ENCODE peak calls at places on chromosome 21, in nine cellular contexts. O is fibroblast of lung, C is mammary epithelial cell, U is adrenal gland, B is A549, Z is spleen, L is Panc1, F is right atrium auricular region, N is neural progenitor cell. X is an unnamed sample.
A peak's percentile ranks its signal among the peaks of the same experiment; 100 is the strongest.

GRCh38 chr21:15617968-15618367 is 111.8 kb upstream of the USP25 start:
- DNase-seq in O (peak; percentile 76), C (peak; percentile 58), U (no peak), B (no peak), Z (no peak), L (no peak), F (no peak), N (peak; percentile 44), X (no peak)

GRCh38 chr21:39319251-39319756 is 5.9 kb upstream of the BRWD1 start:
- DNase-seq in O (no peak), C (no peak), U (peak; percentile 40), B (no peak), Z (no peak), L (no peak), F (peak; percentile 70), N (no peak), X (peak; percentile 26)

GRCh38 chr21:42032266-42032665 is 22.1 kb upstream of the ZBTB21 start:
- DNase-seq in O (no peak), C (no peak), U (no peak), B (no peak), Z (no peak), L (no peak), F (no peak), N (no peak), X (no peak)

GRCh38 chr21:28298251-28298672 is 694.4 kb downstream of the LTN1 start:
- DNase-seq in O (peak; percentile 77), C (peak; percentile 14), U (no peak), B (no peak), Z (no peak), L (no peak), F (no peak), N (no peak), X (no peak)

GRCh38 chr21:27412530-27412929 is 445.6 kb upstream of the ADAMTS5 start:
- DNase-seq in O (no peak), C (no peak), U (no peak), B (no peak), Z (no peak), L (no peak), F (no peak), N (no peak), X (no peak)

GRCh38 chr21:46457801-46458314 is 833 bp upstream of the DIP2A start:
- DNase-seq in O (peak; percentile 55), C (peak; percentile 53), U (peak; percentile 62), B (peak; percentile 16), Z (no peak), L (no peak), F (peak; percentile 62), N (no peak), X (peak; percentile 79)

GRCh38 chr21:25836396-25836795 is 101.6 kb downstream of the GABPA start:
- DNase-seq in O (peak; percentile 84), C (peak; percentile 69), U (no peak), B (no peak), Z (no peak), L (no peak), F (no peak), N (no peak), X (no peak)

GRCh38 chr21:28148400-28149064 is 844.1 kb downstream of the LTN1 start:
- DNase-seq in O (peak; percentile 22), C (no peak), U (peak; percentile 2), B (no peak), Z (no peak), L (no peak), F (no peak), N (no peak), X (peak; percentile 29)

DNA sequence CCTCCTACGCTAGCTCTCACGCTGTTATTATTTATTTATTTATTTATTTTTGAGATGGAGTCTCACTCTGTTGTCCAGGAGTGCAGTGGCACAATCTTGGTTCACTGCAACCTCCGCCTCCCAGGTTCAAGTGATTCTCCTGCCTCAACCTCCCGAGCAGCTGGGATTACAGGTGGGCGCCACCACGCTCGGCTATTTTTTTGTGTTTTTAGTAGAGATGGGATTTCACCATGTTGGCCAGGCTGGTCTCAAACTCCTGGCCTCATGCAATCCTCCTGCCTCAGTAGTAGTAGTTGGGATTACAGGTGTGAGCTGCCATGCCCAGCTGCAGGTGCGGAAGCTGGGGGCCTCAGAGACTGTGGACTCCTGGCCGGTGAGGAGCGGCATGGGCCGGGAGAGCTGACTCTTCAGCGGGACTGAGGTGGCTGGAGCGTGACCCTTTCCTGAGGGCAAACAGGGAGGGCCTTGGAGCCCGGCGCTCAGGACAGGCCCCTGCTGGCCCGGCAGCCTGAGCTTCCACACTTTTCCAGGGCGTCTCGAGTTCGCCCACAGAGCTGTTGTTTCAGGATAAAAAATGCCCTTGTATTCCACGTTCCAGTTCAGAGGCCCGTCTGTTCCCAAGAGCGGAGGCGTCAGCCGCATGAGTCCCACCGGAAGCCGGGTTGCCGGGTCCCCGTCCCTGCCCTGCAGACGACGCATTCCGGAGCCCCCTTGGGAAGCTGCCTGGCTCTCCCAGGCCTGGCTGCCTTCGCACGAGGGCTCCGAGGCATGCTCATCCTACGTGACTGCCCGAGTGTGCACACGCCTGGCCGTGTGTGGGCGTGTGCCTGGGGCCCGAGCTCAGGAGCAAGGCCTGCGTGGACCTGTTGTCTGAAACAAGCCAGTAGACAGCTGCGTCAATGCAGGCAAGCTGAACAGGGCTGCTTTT is 126.2 kb downstream of the SIK1 start:
- DNase-seq in O (no peak), C (peak; percentile 88), U (peak; percentile 26), B (no peak), Z (peak; percentile 70), L (no peak), F (peak; percentile 68), N (no peak), X (peak; percentile 76)
- TF ChIP-seq CTCF in O (no peak), C (no peak), U (no peak), B (no peak), Z (no peak), L (no peak), F (no peak), N (no peak), X (no peak)

DNA sequence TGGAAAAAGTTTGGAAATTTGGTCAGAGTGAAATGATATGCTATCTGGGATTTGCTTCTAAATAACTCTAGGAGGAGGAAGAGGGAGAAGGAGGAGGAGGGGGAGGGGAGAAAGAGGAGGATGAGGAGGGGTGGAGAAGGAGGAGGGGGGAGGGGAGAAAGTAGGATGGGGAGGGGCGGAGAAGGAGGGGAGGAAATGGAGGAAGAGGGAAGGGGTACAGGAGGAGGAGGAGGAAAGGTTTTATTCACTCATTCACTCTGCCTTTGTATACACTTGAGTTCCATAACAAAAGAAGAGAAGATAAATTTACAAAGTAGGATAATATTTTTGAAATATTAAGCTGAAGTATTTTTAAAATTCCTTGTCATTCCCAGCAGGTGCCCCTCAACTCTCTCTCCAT is 6.3 kb upstream of the VPS26C start:
- DNase-seq in O (no peak), C (no peak), U (no peak), B (no peak), Z (no peak), L (no peak), F (no peak), N (no peak), X (no peak)
- H3K4me3 ChIP-seq in O (no peak overlapping the region), C (no peak overlapping the region), U (no peak overlapping the region), B (no peak overlapping the region), Z (no peak overlapping the region), L (no peak overlapping the region), F (no peak overlapping the region), N (no peak overlapping the region), X (no peak overlapping the region)

GRCh38 chr21:38171723-38172344 is 85.0 kb upstream of the KCNJ15 start:
- DNase-seq in O (peak; percentile 75), C (no peak), U (peak; percentile 2), B (no peak), Z (no peak), L (no peak), F (no peak), N (peak; percentile 72), X (no peak)

GRCh38 chr21:38167345-38167744 is 89.4 kb upstream of the KCNJ15 start:
- DNase-seq in O (no peak), C (no peak), U (no peak), B (no peak), Z (no peak), L (no peak), F (no peak), N (no peak), X (no peak)

GRCh38 chr21:38170283-38170682 is 86.5 kb upstream of the KCNJ15 start:
- DNase-seq in O (peak; percentile 24), C (peak; percentile 43), U (peak; percentile 16), B (no peak), Z (no peak), L (no peak), F (no peak), N (peak; percentile 59), X (no peak)

GRCh38 chr21:38175321-38175720 is 81.5 kb upstream of the KCNJ15 start:
- DNase-seq in O (no peak), C (no peak), U (no peak), B (no peak), Z (no peak), L (no peak), F (no peak), N (no peak), X (no peak)

GRCh38 chr21:38170705-38171682 is 85.8 kb upstream of the KCNJ15 start:
- DNase-seq in O (peak; percentile 45), C (no peak), U (peak; percentile 32), B (no peak), Z (no peak), L (no peak), F (no peak), N (no peak), X (no peak)
- TF ChIP-seq CTCF in O (peak; percentile 31), C (no peak), U (peak; percentile 5), B (no peak), Z (no peak), L (no peak), F (no peak), N (no peak), X (no peak)

GRCh38 chr21:45016491-45017375 is 57.6 kb upstream of the ADARB1 start:
- DNase-seq in O (no peak), C (no peak), U (no peak), B (no peak), Z (peak; percentile 49), L (no peak), F (no peak), N (no peak), X (peak; percentile 51)

GRCh38 chr21:45019887-45020537 is 54.4 kb upstream of the ADARB1 start:
- DNase-seq in O (no peak), C (no peak), U (no peak), B (no peak), Z (peak; percentile 78), L (no peak), F (no peak), N (no peak), X (peak; percentile 24)

GRCh38 chr21:45019076-45019886 is 55.1 kb upstream of the ADARB1 start:
- DNase-seq in O (peak; percentile 34), C (no peak), U (no peak), B (no peak), Z (peak; percentile 71), L (no peak), F (no peak), N (peak; percentile 68), X (peak; percentile 30)

GRCh38 chr21:45017376-45017960 is 56.9 kb upstream of the ADARB1 start:
- DNase-seq in O (no peak), C (no peak), U (no peak), B (no peak), Z (peak; percentile 31), L (no peak), F (no peak), N (no peak), X (no peak)

DNA sequence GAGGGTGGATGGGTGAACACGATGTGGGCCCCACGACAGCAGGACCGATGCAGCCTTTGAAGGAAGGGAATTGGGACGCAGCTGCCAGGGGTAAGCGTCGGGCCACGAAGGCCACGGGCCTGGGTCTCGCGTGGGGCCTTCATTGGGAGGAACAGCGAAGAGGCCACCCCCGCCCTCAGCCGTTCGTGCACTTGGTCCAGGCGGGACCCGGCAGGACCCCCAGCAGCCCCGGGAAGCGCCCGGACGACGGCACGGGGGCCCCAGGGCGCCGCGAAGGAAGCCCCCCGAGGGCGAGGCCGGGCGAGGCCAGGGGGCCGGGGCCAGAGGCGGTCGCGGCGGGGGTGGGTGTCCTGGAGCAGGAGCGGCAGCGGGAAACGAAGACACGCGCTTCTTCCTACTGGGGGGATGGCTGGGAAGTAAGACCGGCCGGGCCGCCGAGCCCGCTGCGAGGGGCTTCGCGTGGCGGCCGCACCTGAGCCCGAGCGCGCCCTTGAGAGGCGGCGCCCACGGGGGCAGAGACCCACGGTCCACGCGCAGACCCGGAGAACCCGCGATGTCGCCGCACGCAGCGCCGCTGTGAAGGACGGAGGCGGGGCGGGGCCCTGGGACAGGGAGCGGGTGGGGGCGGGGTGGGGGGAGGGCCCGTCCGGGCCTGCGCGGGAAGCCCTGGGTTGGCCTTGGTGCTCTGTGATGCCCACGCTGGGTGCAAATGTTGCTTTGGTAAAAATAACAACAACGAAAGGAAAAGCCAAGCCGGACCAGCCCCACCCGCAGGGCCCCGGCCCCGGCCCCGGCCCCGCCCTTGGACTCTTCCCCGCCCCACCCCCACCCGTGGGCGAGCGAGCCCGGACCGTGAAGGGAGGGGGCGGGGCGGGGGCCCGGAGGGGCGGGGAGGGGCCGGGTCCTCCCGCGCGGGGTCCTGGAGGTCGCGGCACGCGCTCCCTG is 56.0 kb upstream of the ADARB1 start:
- DNase-seq in O (no peak), C (no peak), U (peak; percentile 38), B (peak; percentile 8), Z (peak; percentile 68), L (no peak), F (no peak), N (peak; percentile 25), X (peak; percentile 18)
- H3K4me3 ChIP-seq in O (peak overlapping the region; percentile 19), C (no peak overlapping the region), U (no peak overlapping the region), B (peak overlapping the region; percentile 43), Z (peak overlapping the region; percentile 13), L (peak overlapping the region; percentile 31), F (peak overlapping the region; percentile 36), N (peak overlapping the region; percentile 40), X (peak overlapping the region; percentile 55)

X was measured in heart left ventricle.